ENCODE peak calls at places on chromosomes 1 and 21, in six cellular contexts. O is EH, A is C1 segment of cervical spinal cord, Q is mesenchymal stem cell, K is hepatocyte, F is activated T-helper 1 cell treated with Interleukin-2 at 50 U/mL for 16 hours. T is an unnamed sample.

GRCh38 chr1:231040019-231040799 is at the start of gene FAM89A:
- DNase-seq in O (peak), A (peak), F (peak), K (peak), Q (peak), T (no peak)

GRCh38 chr1:154404984-154405761 is at the start of gene IL6R:
- DNase-seq in O (peak), K (peak), Q (peak), F (peak), A (peak), T (peak)

GRCh38 chr21:44658913-44659595 is 1.3 kb downstream of the KRTAP12-3 start:
- DNase-seq in O (no peak), F (no peak), Q (no peak), K (no peak), A (no peak), T (no peak)

GRCh38 chr1:55478742-55479141 is 263.6 kb upstream of the USP24 start:
- DNase-seq in Q (peak), A (no peak), O (peak), F (no peak), K (no peak), T (no peak)

GRCh38 chr1:209802117-209802779 is 3.7 kb downstream of the IRF6 start:
- DNase-seq in Q (no peak), F (no peak), K (no peak), O (no peak), A (no peak), T (no peak)

GRCh38 chr1:151828931-151829330 is 2.7 kb downstream of the RORC start:
- DNase-seq in F (no peak), Q (peak), O (peak), K (peak), A (no peak), T (no peak)

GRCh38 chr1:3347257-3348020 is 107.0 kb upstream of the ARHGEF16 start:
- DNase-seq in F (no peak), O (no peak), A (no peak), K (no peak), Q (no peak), T (no peak)

GRCh38 chr21:25911730-25912401 is 177.1 kb downstream of the GABPA start:
- DNase-seq in A (peak), K (no peak), F (no peak), Q (no peak), O (no peak), T (no peak)

GRCh38 chr1:182688436-182688835 is 4.0 kb upstream of the RGS8 start:
- DNase-seq in F (no peak), A (no peak), Q (no peak), O (no peak), K (no peak), T (no peak)

GRCh38 chr21:45983981-45984551 is 2.5 kb downstream of the COL6A1 start:
- DNase-seq in K (no peak), O (no peak), F (no peak), Q (no peak), A (no peak), T (peak)

GRCh38 chr1:109513110-109513702 is 3.7 kb upstream of the AMIGO1 start:
- DNase-seq in F (no peak), A (no peak), K (no peak), O (no peak), Q (no peak), T (no peak)

GRCh38 chr1:154983776-154984466 is 777 bp downstream of the FLAD1 start:
- DNase-seq in K (no peak), F (no peak), O (no peak), Q (no peak), A (no peak), T (no peak)

GRCh38 chr1:64915381-64916274 is 50.7 kb downstream of the JAK1 start:
- DNase-seq in Q (peak), K (peak), A (no peak), F (no peak), O (peak), T (no peak)

GRCh38 chr1:61004269-61005003 is 77.9 kb upstream of the NFIA start:
- DNase-seq in O (no peak), F (no peak), K (no peak), A (no peak), Q (no peak), T (no peak)

GRCh38 chr1:175332515-175332914 is 139.9 kb upstream of the KIAA0040 start:
- DNase-seq in K (no peak), Q (no peak), A (no peak), F (no peak), O (no peak), T (no peak)

GRCh38 chr1:1973716-1974642 is 29.6 kb downstream of the CFAP74 start:
- DNase-seq in O (no peak), F (no peak), Q (no peak), K (no peak), A (no peak), T (no peak)

GRCh38 chr1:54971317-54971791 is 9.1 kb upstream of the TMEM61 start:
- DNase-seq in A (no peak), F (no peak), Q (no peak), K (peak), O (peak), T (no peak)

GRCh38 chr1:6133146-6133895 is 46.8 kb downstream of the CHD5 start:
- DNase-seq in F (no peak), K (no peak), Q (no peak), O (no peak), A (no peak), T (no peak)

GRCh38 chr1:156623946-156624813 is 5.0 kb downstream of the HAPLN2 start:
- DNase-seq in F (no peak), O (peak), Q (peak), K (peak), A (no peak), T (no peak)

GRCh38 chr1:165954940-165955339 is 127.5 kb downstream of the UCK2 start:
- DNase-seq in O (peak), F (no peak), Q (peak), K (no peak), A (no peak), T (no peak)

GRCh38 chr1:75811211-75811981 is 14.7 kb downstream of the MSH4 start:
- DNase-seq in Q (peak), F (no peak), K (no peak), A (no peak), O (peak), T (no peak)

GRCh38 chr1:10437052-10437451 is 6.8 kb downstream of the CENPS start:
- DNase-seq in A (no peak), K (no peak), Q (no peak), F (no peak), O (no peak), T (no peak)

GRCh38 chr1:22317231-22317919 is 134.3 kb upstream of the ZBTB40 start:
- DNase-seq in A (no peak), K (peak), Q (peak), F (no peak), O (no peak), T (no peak)

GRCh38 chr1:29414091-29414490 is 177.8 kb downstream of the PTPRU start:
- DNase-seq in Q (no peak), A (no peak), K (no peak), F (no peak), O (no peak), T (no peak)

GRCh38 chr1:22330092-22330762 is 121.4 kb upstream of the ZBTB40 start:
- DNase-seq in K (no peak), O (no peak), A (no peak), F (no peak), Q (no peak), T (no peak)

GRCh38 chr1:155909894-155910293 is 1.3 kb downstream of the RIT1 start:
- DNase-seq in F (no peak), K (peak), O (peak), Q (peak), A (no peak), T (no peak)

GRCh38 chr1:31573261-31573660 is 3.1 kb upstream of the TINAGL1 start:
- DNase-seq in K (no peak), A (no peak), F (no peak), O (no peak), Q (no peak), T (no peak)

GRCh38 chr21:14308234-14308633 is 74.7 kb downstream of the HSPA13 start:
- DNase-seq in Q (no peak), K (no peak), O (no peak), F (no peak), A (no peak), T (no peak)

GRCh38 chr1:221944247-221944870 is 202.5 kb upstream of the DUSP10 start:
- DNase-seq in Q (no peak), A (no peak), K (no peak), F (no peak), O (no peak), T (no peak)

GRCh38 chr21:44866780-44867179 is 6.7 kb downstream of the PTTG1IP start:
- DNase-seq in O (peak), Q (peak), F (no peak), A (no peak), K (peak), T (no peak)

GRCh38 chr1:8524637-8525157 is 206.8 kb downstream of the SLC45A1 start:
- DNase-seq in F (no peak), Q (no peak), A (no peak), K (no peak), O (peak), T (no peak)

GRCh38 chr1:112370981-112371380 is 25.0 kb upstream of the CTTNBP2NL start:
- DNase-seq in Q (no peak), F (no peak), A (no peak), K (no peak), O (no peak), T (no peak)

GRCh38 chr1:154558610-154559495 is at the start of gene UBE2Q1:
- DNase-seq in Q (peak), O (peak), F (peak), A (peak), K (peak), T (peak)